ENCODE peak calls at places on chromosomes 11 and 22, in nine cellular contexts. W, P, S, H, C, I, Z, A and K are unnamed samples.

GRCh38 chr11:8227156-8228152 is 36.2 kb downstream of the LMO1 start:
- DNase-seq in W (no peak), P (no peak), S (no peak), H (no peak), C (no peak), I (no peak), Z (no peak), A (peak), K (no peak)

GRCh38 chr11:64327338-64327737 is 9.4 kb downstream of the PRDX5 start:
- DNase-seq in W (no peak), P (no peak), S (no peak), H (no peak), C (no peak), I (no peak), Z (no peak), A (no peak), K (no peak)

GRCh38 chr11:74954199-74954598 is 5.1 kb downstream of the SPCS2 start:
- DNase-seq in W (no peak), P (no peak), S (no peak), H (no peak), C (no peak), I (no peak), Z (no peak), A (no peak), K (no peak)

GRCh38 chr11:30455025-30455424 is 131.1 kb downstream of the MPPED2 start:
- DNase-seq in W (no peak), P (no peak), S (no peak), H (no peak), C (no peak), I (no peak), Z (no peak), A (no peak), K (no peak)

GRCh38 chr11:116576523-116576922 is 196.3 kb downstream of the BUD13 start:
- DNase-seq in W (no peak), P (no peak), S (no peak), H (no peak), C (no peak), I (no peak), Z (no peak), A (peak), K (peak)

GRCh38 chr11:62137276-62137861 is 13.6 kb downstream of the INCENP start:
- DNase-seq in W (no peak), P (no peak), S (peak), H (no peak), C (no peak), I (no peak), Z (no peak), A (no peak), K (no peak)

GRCh38 chr22:21942407-21942895 is 10.2 kb downstream of the PPM1F start:
- DNase-seq in W (peak), P (no peak), S (no peak), H (no peak), C (peak), I (no peak), Z (no peak), A (peak), K (peak)

GRCh38 chr11:69442807-69443137 is 38.7 kb upstream of the LINC01488 start:
- DNase-seq in W (no peak), P (no peak), S (no peak), H (no peak), C (no peak), I (no peak), Z (no peak), A (peak), K (peak)

GRCh38 chr11:58592760-58593472 is 14.1 kb downstream of the ZFP91 start:
- DNase-seq in W (no peak), P (no peak), S (no peak), H (no peak), C (no peak), I (no peak), Z (no peak), A (no peak), K (no peak)